ENCODE peak calls at places on chromosome 14, in eight cellular contexts. One of them, this sample, is unnamed. For H3K27me3, the result is how much of the 10 kb centered on the place peaks cover.

GRCh38 chr14:32509632-32510187 is 180.6 kb downstream of the AKAP6 start:
- DNase-seq in heart left ventricle: peak
- DNase-seq in DND-41: no peak
- DNase-seq in heart right ventricle: peak
- DNase-seq in mammary epithelial cell: peak
- DNase-seq in sigmoid colon: peak
- DNase-seq in pancreas: no peak
- DNase-seq in dorsolateral prefrontal cortex: peak
- DNase-seq in this sample: no peak

GRCh38 chr14:54257424-54257823 is 139.4 kb upstream of the CDKN3 start:
- DNase-seq in heart left ventricle: no peak
- DNase-seq in DND-41: no peak
- DNase-seq in heart right ventricle: no peak
- DNase-seq in mammary epithelial cell: no peak
- DNase-seq in sigmoid colon: no peak
- DNase-seq in pancreas: no peak
- DNase-seq in dorsolateral prefrontal cortex: no peak
- DNase-seq in this sample: no peak

GRCh38 chr14:32399920-32400319 is 70.8 kb downstream of the AKAP6 start:
- DNase-seq in heart left ventricle: no peak
- DNase-seq in DND-41: no peak
- DNase-seq in heart right ventricle: no peak
- DNase-seq in mammary epithelial cell: no peak
- DNase-seq in sigmoid colon: no peak
- DNase-seq in pancreas: no peak
- DNase-seq in dorsolateral prefrontal cortex: no peak
- DNase-seq in this sample: no peak

GRCh38 chr14:53542692-53543091 is 389.6 kb upstream of the DDHD1 start:
- DNase-seq in heart left ventricle: no peak
- DNase-seq in DND-41: no peak
- DNase-seq in heart right ventricle: peak
- DNase-seq in mammary epithelial cell: peak
- DNase-seq in sigmoid colon: no peak
- DNase-seq in pancreas: no peak
- DNase-seq in dorsolateral prefrontal cortex: no peak
- DNase-seq in this sample: no peak

GRCh38 chr14:80638620-80639215 is 302.8 kb downstream of the CEP128 start:
- DNase-seq in heart left ventricle: no peak
- DNase-seq in DND-41: no peak
- DNase-seq in heart right ventricle: no peak
- DNase-seq in mammary epithelial cell: peak
- DNase-seq in sigmoid colon: no peak
- DNase-seq in pancreas: no peak
- DNase-seq in dorsolateral prefrontal cortex: no peak
- DNase-seq in this sample: no peak

GRCh38 chr14:78319826-78320635 is 149.9 kb downstream of the NRXN3 start:
- DNase-seq in heart left ventricle: no peak
- DNase-seq in DND-41: no peak
- DNase-seq in heart right ventricle: no peak
- DNase-seq in mammary epithelial cell: no peak
- DNase-seq in sigmoid colon: no peak
- DNase-seq in pancreas: no peak
- DNase-seq in dorsolateral prefrontal cortex: no peak
- DNase-seq in this sample: no peak

GRCh38 chr14:60561845-60562746 is 53.1 kb downstream of the SIX6 start:
- DNase-seq in heart left ventricle: peak
- DNase-seq in DND-41: peak
- DNase-seq in heart right ventricle: peak
- DNase-seq in mammary epithelial cell: peak
- DNase-seq in sigmoid colon: peak
- DNase-seq in pancreas: no peak
- DNase-seq in dorsolateral prefrontal cortex: peak
- DNase-seq in this sample: no peak

GRCh38 chr14:94888108-94888507 is 118.2 kb upstream of the GSC start:
- DNase-seq in heart left ventricle: no peak
- DNase-seq in DND-41: no peak
- DNase-seq in heart right ventricle: no peak
- DNase-seq in mammary epithelial cell: no peak
- DNase-seq in sigmoid colon: no peak
- DNase-seq in pancreas: peak
- DNase-seq in dorsolateral prefrontal cortex: no peak
- DNase-seq in this sample: no peak

GRCh38 chr14:100523131-100523530 is 64.1 kb downstream of the BEGAIN start:
- DNase-seq in heart left ventricle: no peak
- DNase-seq in DND-41: peak
- DNase-seq in heart right ventricle: no peak
- DNase-seq in mammary epithelial cell: no peak
- DNase-seq in sigmoid colon: peak
- DNase-seq in pancreas: no peak
- DNase-seq in dorsolateral prefrontal cortex: peak
- DNase-seq in this sample: no peak

GRCh38 chr14:95319312-95320075 is at the start of gene CLMN:
- DNase-seq in heart left ventricle: peak
- DNase-seq in DND-41: peak
- DNase-seq in heart right ventricle: peak
- DNase-seq in mammary epithelial cell: peak
- DNase-seq in sigmoid colon: no peak
- DNase-seq in pancreas: peak
- DNase-seq in dorsolateral prefrontal cortex: peak
- DNase-seq in this sample: peak

GRCh38 chr14:67557118-67557517 is 24.0 kb downstream of the PLEKHH1 start:
- DNase-seq in heart left ventricle: no peak
- DNase-seq in DND-41: no peak
- DNase-seq in heart right ventricle: no peak
- DNase-seq in mammary epithelial cell: peak
- DNase-seq in sigmoid colon: no peak
- DNase-seq in pancreas: peak
- DNase-seq in dorsolateral prefrontal cortex: peak
- DNase-seq in this sample: no peak

GRCh38 chr14:37078131-37078530 is 94.3 kb downstream of the SLC25A21 start:
- DNase-seq in heart left ventricle: no peak
- DNase-seq in DND-41: no peak
- DNase-seq in heart right ventricle: no peak
- DNase-seq in mammary epithelial cell: no peak
- DNase-seq in sigmoid colon: no peak
- DNase-seq in pancreas: no peak
- DNase-seq in dorsolateral prefrontal cortex: no peak
- DNase-seq in this sample: no peak

GRCh38 chr14:31990959-31991541 is 86.1 kb upstream of the ARHGAP5 start:
- DNase-seq in heart left ventricle: no peak
- DNase-seq in DND-41: no peak
- DNase-seq in heart right ventricle: no peak
- DNase-seq in mammary epithelial cell: peak
- DNase-seq in sigmoid colon: no peak
- DNase-seq in pancreas: no peak
- DNase-seq in dorsolateral prefrontal cortex: no peak
- DNase-seq in this sample: no peak

GRCh38 chr14:72615511-72616121 is 278.3 kb downstream of the DPF3 start:
- DNase-seq in heart left ventricle: no peak
- DNase-seq in DND-41: no peak
- DNase-seq in heart right ventricle: no peak
- DNase-seq in mammary epithelial cell: peak
- DNase-seq in sigmoid colon: no peak
- DNase-seq in pancreas: no peak
- DNase-seq in dorsolateral prefrontal cortex: no peak
- DNase-seq in this sample: no peak

GRCh38 chr14:56299306-56299984 is 181.2 kb downstream of the PELI2 start:
- DNase-seq in heart left ventricle: no peak
- DNase-seq in DND-41: no peak
- DNase-seq in heart right ventricle: no peak
- DNase-seq in mammary epithelial cell: no peak
- DNase-seq in sigmoid colon: no peak
- DNase-seq in pancreas: no peak
- DNase-seq in dorsolateral prefrontal cortex: no peak
- DNase-seq in this sample: no peak

GRCh38 chr14:30354439-30354838 is 204.5 kb upstream of the G2E3 start:
- DNase-seq in heart left ventricle: no peak
- DNase-seq in DND-41: no peak
- DNase-seq in heart right ventricle: no peak
- DNase-seq in mammary epithelial cell: no peak
- DNase-seq in sigmoid colon: no peak
- DNase-seq in pancreas: no peak
- DNase-seq in dorsolateral prefrontal cortex: no peak
- DNase-seq in this sample: no peak

DNA sequence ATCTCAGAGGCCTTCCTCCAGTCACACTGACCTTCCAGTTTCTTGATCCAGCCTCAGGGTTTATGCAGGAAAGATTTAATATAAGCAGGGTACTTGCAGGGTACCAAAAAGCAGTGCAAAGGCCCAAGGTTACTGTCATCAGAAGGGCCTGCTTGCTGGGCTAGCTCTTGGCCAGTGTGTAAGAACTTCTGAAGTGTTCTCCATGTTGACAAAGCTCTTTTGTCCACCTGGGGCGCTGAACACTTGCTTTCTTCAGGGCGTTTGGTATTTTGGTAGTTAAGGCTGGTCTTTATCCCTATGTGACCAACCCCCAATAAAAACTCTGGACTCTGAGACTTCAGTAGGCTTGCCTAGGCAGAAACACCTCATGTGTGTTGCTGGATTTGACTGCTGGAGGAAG is 69.7 kb downstream of the ZC3H14 start:
- DNase-seq in heart left ventricle: no peak
- DNase-seq in DND-41: no peak
- DNase-seq in heart right ventricle: no peak
- DNase-seq in mammary epithelial cell: no peak
- DNase-seq in sigmoid colon: no peak
- DNase-seq in pancreas: no peak
- DNase-seq in dorsolateral prefrontal cortex: no peak
- DNase-seq in this sample: no peak
- TF ChIP-seq CTCF in heart left ventricle: no peak
- TF ChIP-seq CTCF in DND-41: no peak
- TF ChIP-seq CTCF in heart right ventricle: no peak
- TF ChIP-seq CTCF in mammary epithelial cell: no peak
- TF ChIP-seq CTCF in sigmoid colon: no peak
- TF ChIP-seq CTCF in pancreas: no peak
- TF ChIP-seq CTCF in dorsolateral prefrontal cortex: no peak
- TF ChIP-seq CTCF in this sample: no peak

GRCh38 chr14:38554046-38554445 is 298.2 kb upstream of the CLEC14A start:
- DNase-seq in heart left ventricle: no peak
- DNase-seq in DND-41: no peak
- DNase-seq in heart right ventricle: no peak
- DNase-seq in mammary epithelial cell: no peak
- DNase-seq in sigmoid colon: no peak
- DNase-seq in pancreas: no peak
- DNase-seq in dorsolateral prefrontal cortex: no peak
- DNase-seq in this sample: no peak
- H3K27ac ChIP-seq in heart left ventricle: no peak
- H3K27ac ChIP-seq in DND-41: no peak
- H3K27ac ChIP-seq in heart right ventricle: no peak
- H3K27ac ChIP-seq in mammary epithelial cell: no peak
- H3K27ac ChIP-seq in sigmoid colon: no peak
- H3K27ac ChIP-seq in pancreas: no peak
- H3K27ac ChIP-seq in dorsolateral prefrontal cortex: no peak
- H3K27ac ChIP-seq in this sample: no peak

GRCh38 chr14:90583427-90583826 is 186.6 kb downstream of the CALM1 start:
- DNase-seq in heart left ventricle: peak
- DNase-seq in DND-41: no peak
- DNase-seq in heart right ventricle: no peak
- DNase-seq in mammary epithelial cell: no peak
- DNase-seq in sigmoid colon: no peak
- DNase-seq in pancreas: no peak
- DNase-seq in dorsolateral prefrontal cortex: no peak
- DNase-seq in this sample: no peak

GRCh38 chr14:90581745-90582144 is 184.9 kb downstream of the CALM1 start:
- DNase-seq in heart left ventricle: no peak
- DNase-seq in DND-41: no peak
- DNase-seq in heart right ventricle: no peak
- DNase-seq in mammary epithelial cell: no peak
- DNase-seq in sigmoid colon: no peak
- DNase-seq in pancreas: no peak
- DNase-seq in dorsolateral prefrontal cortex: peak
- DNase-seq in this sample: no peak

GRCh38 chr14:90585106-90585505 is 188.3 kb downstream of the CALM1 start:
- DNase-seq in heart left ventricle: no peak
- DNase-seq in DND-41: no peak
- DNase-seq in heart right ventricle: no peak
- DNase-seq in mammary epithelial cell: no peak
- DNase-seq in sigmoid colon: no peak
- DNase-seq in pancreas: no peak
- DNase-seq in dorsolateral prefrontal cortex: no peak
- DNase-seq in this sample: no peak

GRCh38 chr14:90582166-90582565 is 185.3 kb downstream of the CALM1 start:
- DNase-seq in heart left ventricle: no peak
- DNase-seq in DND-41: no peak
- DNase-seq in heart right ventricle: no peak
- DNase-seq in mammary epithelial cell: no peak
- DNase-seq in sigmoid colon: no peak
- DNase-seq in pancreas: no peak
- DNase-seq in dorsolateral prefrontal cortex: peak
- DNase-seq in this sample: no peak

GRCh38 chr14:90583916-90584605 is 187.2 kb downstream of the CALM1 start:
- DNase-seq in heart left ventricle: no peak
- DNase-seq in DND-41: no peak
- DNase-seq in heart right ventricle: no peak
- DNase-seq in mammary epithelial cell: no peak
- DNase-seq in sigmoid colon: no peak
- DNase-seq in pancreas: no peak
- DNase-seq in dorsolateral prefrontal cortex: no peak
- DNase-seq in this sample: no peak
- H3K27me3 ChIP-seq in heart left ventricle: under half
- H3K27me3 ChIP-seq in DND-41: under half
- H3K27me3 ChIP-seq in heart right ventricle: under half
- H3K27me3 ChIP-seq in mammary epithelial cell: under half
- H3K27me3 ChIP-seq in sigmoid colon: under half
- H3K27me3 ChIP-seq in pancreas: under half
- H3K27me3 ChIP-seq in dorsolateral prefrontal cortex: under half
- H3K27me3 ChIP-seq in this sample: under half

DNA sequence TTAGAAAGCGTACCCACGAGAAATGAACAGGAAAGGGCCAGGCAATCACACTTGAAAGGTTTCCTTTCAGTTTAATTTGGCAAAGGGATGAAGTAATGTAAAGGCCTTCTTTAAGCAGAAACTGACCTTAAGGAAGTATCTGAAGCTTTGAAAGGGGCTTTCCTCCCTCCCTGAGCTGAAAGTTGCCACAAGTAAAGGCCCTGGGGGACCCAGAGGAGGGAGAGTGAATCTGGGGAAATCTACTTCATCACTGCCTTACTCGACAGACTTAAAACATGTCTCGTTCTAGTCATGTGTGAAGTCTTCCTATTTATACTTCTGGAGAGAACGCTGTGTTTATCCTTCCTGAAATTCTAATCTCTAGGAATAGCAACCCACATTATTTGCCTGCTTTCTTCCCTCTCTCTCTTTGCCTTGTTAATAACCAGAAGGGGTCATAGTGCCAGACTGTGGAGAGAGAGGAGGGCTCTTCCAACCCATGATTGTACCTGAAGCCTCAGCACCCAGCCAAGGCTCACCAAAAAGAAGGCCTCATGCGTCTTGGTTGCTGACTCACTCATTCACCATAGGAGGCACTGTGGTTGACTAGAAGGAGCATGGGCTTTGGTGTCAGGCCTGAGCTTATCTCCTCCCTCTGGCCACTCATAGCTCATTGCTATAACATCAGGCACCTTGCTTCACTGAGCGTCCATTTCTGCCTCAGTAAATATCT is 10.2 kb upstream of the GPX2 start:
- DNase-seq in heart left ventricle: no peak
- DNase-seq in DND-41: no peak
- DNase-seq in heart right ventricle: no peak
- DNase-seq in mammary epithelial cell: no peak
- DNase-seq in sigmoid colon: peak
- DNase-seq in pancreas: peak
- DNase-seq in dorsolateral prefrontal cortex: no peak
- DNase-seq in this sample: no peak
- TF ChIP-seq CTCF in heart left ventricle: no peak
- TF ChIP-seq CTCF in DND-41: peak
- TF ChIP-seq CTCF in heart right ventricle: no peak
- TF ChIP-seq CTCF in mammary epithelial cell: no peak
- TF ChIP-seq CTCF in sigmoid colon: no peak
- TF ChIP-seq CTCF in pancreas: no peak
- TF ChIP-seq CTCF in dorsolateral prefrontal cortex: no peak
- TF ChIP-seq CTCF in this sample: no peak

This sample was measured in CD4-positive, alpha-beta T cell.